ENCODE peak calls at places on chromosomes 2 and 18, in five cellular contexts. G, V, L, X and F are unnamed samples. For H3K9me3 and H3K36me3, the result is how much of the 10 kb centered on the place peaks cover.

GRCh38 chr18:44096016-44096415 is 584.7 kb upstream of the SETBP1 start:
- DNase-seq in G (no peak), V (no peak), L (no peak), X (no peak), F (no peak)

GRCh38 chr2:149080964-149081363 is 42.5 kb downstream of the LYPD6B start:
- DNase-seq in G (no peak), V (no peak), L (no peak), X (no peak), F (no peak)

GRCh38 chr2:41791523-41791922 is 256.3 kb upstream of the PKDCC start:
- DNase-seq in G (peak), V (peak), L (peak), X (peak), F (no peak)

GRCh38 chr2:34340307-34340706 is 741.2 kb upstream of the FAM98A start:
- DNase-seq in G (no peak), V (no peak), L (no peak), X (no peak), F (no peak)

GRCh38 chr18:39389800-39390379 is 1824.3 kb upstream of the CELF4 start:
- DNase-seq in G (no peak), V (no peak), L (no peak), X (no peak), F (no peak)

GRCh38 chr2:151792589-151792988 is 35.6 kb downstream of the ARL5A start:
- DNase-seq in G (no peak), V (no peak), L (no peak), X (no peak), F (no peak)

GRCh38 chr18:57809190-57809589 is 6.1 kb upstream of the ATP8B1 start:
- DNase-seq in G (no peak), V (no peak), L (no peak), X (no peak), F (no peak)

GRCh38 chr2:223197046-223197445 is 145.1 kb downstream of the KCNE4 start:
- DNase-seq in G (no peak), V (no peak), L (no peak), X (no peak), F (no peak)

GRCh38 chr2:62501059-62501458 is 4.9 kb downstream of the TMEM17 start:
- DNase-seq in G (no peak), V (no peak), L (no peak), X (no peak), F (no peak)

GRCh38 chr2:232887171-232887850 is 17.2 kb downstream of the SNORC start:
- DNase-seq in G (no peak), V (no peak), L (no peak), X (peak), F (peak)

GRCh38 chr2:190318931-190319556 is 582 bp downstream of the HIBCH start:
- DNase-seq in G (no peak), V (no peak), L (no peak), X (peak), F (no peak)

GRCh38 chr18:43656547-43656946 is 379.3 kb upstream of the SYT4 start:
- DNase-seq in G (no peak), V (no peak), L (no peak), X (no peak), F (no peak)

GRCh38 chr2:230852113-230852512 is 12.6 kb upstream of the ITM2C start:
- DNase-seq in G (no peak), V (no peak), L (no peak), X (no peak), F (no peak)

GRCh38 chr2:190838492-190838910 is 42.1 kb upstream of the GLS start:
- DNase-seq in G (no peak), V (no peak), L (no peak), X (no peak), F (no peak)

GRCh38 chr2:43220982-43221659 is 5.3 kb downstream of the ZFP36L2 start:
- DNase-seq in G (peak), V (peak), L (peak), X (peak), F (peak)

GRCh38 chr2:127411609-127412370 is 6.4 kb upstream of the PROC start:
- DNase-seq in G (no peak), V (no peak), L (no peak), X (no peak), F (no peak)

GRCh38 chr18:32582455-32582854 is 111.8 kb upstream of the GAREM1 start:
- DNase-seq in G (no peak), V (no peak), L (no peak), X (no peak), F (no peak)

GRCh38 chr18:74278058-74278457 is 13.7 kb downstream of the CYB5A start:
- DNase-seq in G (no peak), V (no peak), L (no peak), X (no peak), F (no peak)

GRCh38 chr18:26549486-26550435 is 1.4 kb upstream of the KCTD1 start:
- DNase-seq in G (peak), V (peak), L (peak), X (peak), F (peak)

GRCh38 chr2:64035067-64035942 is 16.1 kb upstream of the VPS54 start:
- DNase-seq in G (no peak), V (no peak), L (no peak), X (no peak), F (no peak)

GRCh38 chr18:75654928-75655745 is 227.6 kb upstream of the SMIM21 start:
- DNase-seq in G (no peak), V (peak), L (no peak), X (no peak), F (no peak)

GRCh38 chr2:43269706-43270105 is 43.3 kb upstream of the ZFP36L2 start:
- DNase-seq in G (peak), V (peak), L (peak), X (peak), F (no peak)

DNA sequence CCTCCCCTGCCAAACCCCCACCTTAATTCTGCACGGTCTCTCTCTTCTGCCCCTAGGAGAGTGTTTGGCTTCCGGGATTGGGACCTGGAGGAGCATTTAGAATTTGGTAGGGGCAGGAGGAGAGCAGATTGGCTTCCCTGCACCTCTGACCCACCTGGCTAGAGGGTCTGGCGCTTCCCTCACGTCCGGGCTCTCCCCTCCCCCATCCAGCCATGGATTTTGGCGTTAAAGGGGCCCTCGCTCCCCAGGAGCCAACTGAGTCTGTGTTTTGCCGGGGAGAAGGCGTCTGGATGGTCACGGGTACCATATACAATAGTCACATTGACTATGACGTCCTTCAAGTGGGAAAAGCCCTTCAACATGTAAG is 6.5 kb downstream of the HOXD3 start:
- DNase-seq in G (no peak), V (no peak), L (no peak), X (no peak), F (no peak)
- H3K9me3 ChIP-seq in G (under half), V (under half), L (under half), X (under half), F (under half)

DNA sequence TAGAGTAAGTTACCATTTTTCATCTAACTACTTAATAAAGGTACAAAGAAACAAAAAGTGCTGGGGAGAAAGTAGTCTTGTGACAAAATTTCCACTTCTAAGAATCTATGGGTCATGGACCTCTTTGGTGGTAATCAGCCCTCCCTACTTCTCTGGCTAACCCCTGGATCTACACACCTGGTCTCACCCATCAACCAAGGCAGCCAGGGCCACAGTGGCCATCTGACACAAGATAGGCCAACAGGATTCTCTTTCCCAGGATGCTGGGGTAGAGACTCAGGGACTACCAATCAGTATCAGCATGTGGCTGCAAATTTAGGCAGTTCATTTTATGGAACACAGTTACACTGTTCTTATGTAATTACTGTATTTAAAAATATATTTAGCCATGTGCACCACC is 17.8 kb downstream of the RNF149 start:
- DNase-seq in G (no peak), V (no peak), L (no peak), X (no peak), F (no peak)
- H3K36me3 ChIP-seq in G (half or more), V (under half), L (under half), X (under half), F (half or more)

GRCh38 chr2:153567367-153567766 is 88.8 kb upstream of the RPRM start:
- DNase-seq in G (no peak), V (no peak), L (no peak), X (no peak), F (no peak)
- H3K27ac ChIP-seq in G (no peak), V (no peak), L (no peak), X (no peak), F (no peak)

GRCh38 chr2:162833345-162833744 is 5.2 kb downstream of the KCNH7 start:
- DNase-seq in G (no peak), V (no peak), L (no peak), X (no peak), F (no peak)

GRCh38 chr2:162824319-162824718 is 14.2 kb downstream of the KCNH7 start:
- DNase-seq in G (no peak), V (no peak), L (no peak), X (no peak), F (no peak)

GRCh38 chr2:162825578-162825977 is 13.0 kb downstream of the KCNH7 start:
- DNase-seq in G (no peak), V (no peak), L (no peak), X (no peak), F (no peak)

GRCh38 chr2:162826901-162827300 is 11.7 kb downstream of the KCNH7 start:
- DNase-seq in G (no peak), V (no peak), L (no peak), X (no peak), F (no peak)

DNA sequence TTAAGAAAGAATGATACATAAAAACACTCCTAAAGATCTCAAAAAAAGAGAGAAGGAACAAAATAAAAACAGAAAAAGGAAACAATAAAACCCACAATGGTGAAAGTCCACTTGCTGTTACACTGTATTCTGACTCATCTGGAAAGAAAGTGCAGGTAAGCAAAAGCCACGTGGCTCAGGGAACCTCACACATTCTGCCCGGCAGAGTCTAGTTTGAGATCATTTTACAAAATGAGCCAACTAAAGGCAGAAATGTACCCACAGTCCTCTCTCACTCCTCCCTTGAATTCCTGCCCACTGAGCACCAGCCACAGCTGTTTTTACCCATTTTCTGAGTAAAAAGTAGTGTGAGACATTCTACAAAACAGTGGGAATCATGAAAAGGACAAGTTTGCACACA is 10.0 kb downstream of the KCNH7 start:
- DNase-seq in G (no peak), V (no peak), L (no peak), X (no peak), F (no peak)
- H3K9me3 ChIP-seq in G (under half), V (under half), L (under half), X (under half), F (under half)

GRCh38 chr2:134934641-134935040 is 16.0 kb downstream of the CCNT2 start:
- DNase-seq in G (no peak), V (no peak), L (no peak), X (no peak), F (no peak)
- H3K36me3 ChIP-seq in G (under half), V (under half), L (under half), X (under half), F (under half)